ENCODE peak calls at places on chromosomes 16 and 17, in ten cellular contexts. F is PC-9, M is GM23248, P is PC-3, J is hepatocyte, A is OCI-LY7, E is MM.1S, V is Karpas-422, N is SK-N-SH, Q is GM23338. B is an unnamed sample.

GRCh38 chr17:21299981-21300600 is 15.6 kb downstream of the MAP2K3 start:
- DNase-seq in F (no peak), M (no peak), P (no peak), J (no peak), A (no peak), E (no peak), V (no peak), N (no peak), Q (no peak), B (no peak)

GRCh38 chr16:20859699-20860098 is 40.5 kb downstream of the DCUN1D3 start:
- DNase-seq in F (no peak), M (no peak), P (no peak), J (no peak), A (no peak), E (no peak), V (no peak), N (no peak), Q (no peak), B (no peak)

GRCh38 chr17:66942453-66943264 is 21.8 kb upstream of the CACNG4 start:
- DNase-seq in F (no peak), M (no peak), P (no peak), J (no peak), A (no peak), E (no peak), V (no peak), N (no peak), Q (no peak), B (no peak)

GRCh38 chr16:7745321-7745720 is 412.7 kb downstream of the RBFOX1 start:
- DNase-seq in F (no peak), M (no peak), P (no peak), J (no peak), A (no peak), E (no peak), V (no peak), N (no peak), Q (no peak), B (no peak)

GRCh38 chr16:85688586-85689284 is at the start of gene GINS2:
- DNase-seq in F (peak; percentile 89), M (peak; percentile 96), P (peak; percentile 87), J (peak; percentile 96), A (peak; percentile 97), E (peak; percentile 89), V (peak; percentile 97), N (peak; percentile 99), Q (peak; percentile 95), B (peak; percentile 77)

GRCh38 chr17:2075336-2076056 is 20.6 kb downstream of the HIC1 start:
- DNase-seq in F (peak; percentile 43), M (peak; percentile 63), P (peak; percentile 58), J (peak; percentile 65), A (no peak), E (no peak), V (no peak), N (peak; percentile 78), Q (peak; percentile 53), B (no peak)

GRCh38 chr17:17445925-17446665 is 30.7 kb upstream of the MED9 start:
- DNase-seq in F (peak; percentile 86), M (peak; percentile 93), P (peak; percentile 99), J (peak; percentile 80), A (no peak), E (no peak), V (peak; percentile 32), N (no peak), Q (no peak), B (peak; percentile 76)

GRCh38 chr17:32546031-32546444 is 59.2 kb downstream of the CDK5R1 start:
- DNase-seq in F (no peak), M (no peak), P (no peak), J (no peak), A (no peak), E (no peak), V (no peak), N (peak; percentile 64), Q (peak; percentile 91), B (no peak)

GRCh38 chr16:15526731-15527130 is 92.3 kb downstream of the BMERB1 start:
- DNase-seq in F (no peak), M (no peak), P (no peak), J (no peak), A (no peak), E (no peak), V (no peak), N (no peak), Q (no peak), B (no peak)

GRCh38 chr16:84567446-84567962 is 50.4 kb downstream of the COTL1 start:
- DNase-seq in F (no peak), M (no peak), P (no peak), J (no peak), A (no peak), E (no peak), V (no peak), N (no peak), Q (no peak), B (no peak)

GRCh38 chr17:7315570-7316243 is 547 bp upstream of the GPS2 start:
- DNase-seq in F (peak; percentile 30), M (no peak), P (peak; percentile 2), J (no peak), A (no peak), E (no peak), V (no peak), N (no peak), Q (no peak), B (no peak)

GRCh38 chr16:69711115-69711740 is 15.1 kb downstream of the NQO1 start:
- DNase-seq in F (peak; percentile 40), M (peak; percentile 89), P (peak; percentile 76), J (no peak), A (no peak), E (no peak), V (no peak), N (no peak), Q (no peak), B (peak; percentile 72)

GRCh38 chr16:69712277-69712676 is 14.1 kb downstream of the NQO1 start:
- DNase-seq in F (no peak), M (no peak), P (no peak), J (no peak), A (no peak), E (no peak), V (no peak), N (no peak), Q (no peak), B (no peak)

GRCh38 chr16:69717066-69717465 is 9.3 kb downstream of the NQO1 start:
- DNase-seq in F (no peak), M (no peak), P (no peak), J (no peak), A (no peak), E (no peak), V (no peak), N (no peak), Q (no peak), B (no peak)

GRCh38 chr16:69709456-69710084 is 16.8 kb downstream of the NQO1 start:
- DNase-seq in F (no peak), M (peak; percentile 81), P (peak; percentile 75), J (peak; percentile 75), A (peak; percentile 78), E (peak; percentile 67), V (peak; percentile 86), N (peak; percentile 59), Q (peak; percentile 85), B (peak; percentile 52)

GRCh38 chr16:69712914-69713581 is 13.3 kb downstream of the NQO1 start:
- DNase-seq in F (no peak), M (no peak), P (no peak), J (no peak), A (no peak), E (no peak), V (no peak), N (no peak), Q (no peak), B (no peak)
- H3K9me2 ChIP-seq in F (no peaks in the 10 kb centered on the region), M (no peaks in the 10 kb centered on the region), P (no peaks in the 10 kb centered on the region), J (no peaks in the 10 kb centered on the region), A (no peaks in the 10 kb centered on the region), E (no peaks in the 10 kb centered on the region), V (no peaks in the 10 kb centered on the region), N (no peaks in the 10 kb centered on the region), Q (no peaks in the 10 kb centered on the region), B (no peaks in the 10 kb centered on the region)

DNA sequence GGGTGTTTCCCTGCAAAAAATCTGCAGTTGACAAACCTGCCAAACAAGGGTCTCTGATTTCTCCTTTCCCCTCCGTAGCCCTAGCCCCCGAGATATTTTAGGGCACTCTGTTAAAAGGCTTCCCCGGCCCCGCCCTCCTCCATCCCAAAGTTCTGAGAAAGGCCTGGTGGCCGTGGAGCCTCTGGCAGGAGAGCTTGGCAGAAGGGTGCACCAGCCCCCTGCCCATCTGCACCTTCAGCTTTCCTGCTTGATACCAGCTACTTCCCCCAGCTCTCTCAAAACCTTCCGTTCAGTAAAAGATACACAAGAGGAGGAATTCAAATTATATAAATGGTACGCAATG is 711 bp upstream of the CANT1 start:
- DNase-seq in F (no peak), M (no peak), P (no peak), J (no peak), A (no peak), E (no peak), V (no peak), N (no peak), Q (no peak), B (no peak)
- H3K9me2 ChIP-seq in F (no peaks in the 10 kb centered on the region), M (no peaks in the 10 kb centered on the region), P (no peaks in the 10 kb centered on the region), J (no peaks in the 10 kb centered on the region), A (no peaks in the 10 kb centered on the region), E (no peaks in the 10 kb centered on the region), V (no peaks in the 10 kb centered on the region), N (no peaks in the 10 kb centered on the region), Q (no peaks in the 10 kb centered on the region), B (no peaks in the 10 kb centered on the region)

GRCh38 chr16:88703486-88704309 is 2.5 kb downstream of the RNF166 start:
- DNase-seq in F (no peak), M (no peak), P (no peak), J (no peak), A (peak; percentile 73), E (no peak), V (no peak), N (no peak), Q (no peak), B (no peak)

GRCh38 chr16:88706288-88706964 is at the start of the genes CTU2 and RNF166:
- DNase-seq in F (peak; percentile 93), M (peak; percentile 93), P (peak; percentile 88), J (peak; percentile 97), A (peak; percentile 91), E (peak; percentile 84), V (peak; percentile 96), N (peak; percentile 99), Q (peak; percentile 92), B (peak; percentile 83)

GRCh38 chr16:88706965-88707871 is 915 bp downstream of the CTU2 start:
- DNase-seq in F (no peak), M (peak; percentile 63), P (no peak), J (no peak), A (peak; percentile 35), E (peak; percentile 19), V (peak; percentile 55), N (no peak), Q (no peak), B (no peak)

GRCh38 chr16:88705746-88706287 is 391 bp downstream of the RNF166 start:
- DNase-seq in F (no peak), M (peak; percentile 56), P (no peak), J (peak; percentile 50), A (peak; percentile 24), E (no peak), V (peak; percentile 54), N (no peak), Q (no peak), B (no peak)

GRCh38 chr16:88705076-88705684 is 1.0 kb downstream of the RNF166 start:
- DNase-seq in F (no peak), M (peak; percentile 78), P (no peak), J (no peak), A (peak; percentile 44), E (peak; percentile 12), V (peak; percentile 66), N (no peak), Q (no peak), B (no peak)
- H3K9me2 ChIP-seq in F (no peaks in the 10 kb centered on the region), M (no peaks in the 10 kb centered on the region), P (no peaks in the 10 kb centered on the region), J (no peaks in the 10 kb centered on the region), A (no peaks in the 10 kb centered on the region), E (no peaks in the 10 kb centered on the region), V (no peaks in the 10 kb centered on the region), N (no peaks in the 10 kb centered on the region), Q (no peaks in the 10 kb centered on the region), B (no peaks in the 10 kb centered on the region)

GRCh38 chr17:60416368-60416925 is 5.8 kb upstream of the CHCT1 start:
- DNase-seq in F (no peak), M (no peak), P (no peak), J (no peak), A (no peak), E (no peak), V (no peak), N (no peak), Q (no peak), B (no peak)
- H3K9me2 ChIP-seq in F (no peaks in the 10 kb centered on the region), M (no peaks in the 10 kb centered on the region), P (no peaks in the 10 kb centered on the region), J (no peaks in the 10 kb centered on the region), A (no peaks in the 10 kb centered on the region), E (no peaks in the 10 kb centered on the region), V (no peaks in the 10 kb centered on the region), N (no peaks in the 10 kb centered on the region), Q (no peaks in the 10 kb centered on the region), B (no peaks in the 10 kb centered on the region)

B was measured in HCT116.